ENCODE peak calls at places on chromosomes 2 and 18, in ten cellular contexts. V is activated CD4-positive, alpha-beta T cell treated with anti-CD3 and anti-CD28 coated beads for 4 hours; P is cardiac septum; Q is ovary; B is GM03348; N is germinal center; T is GM20000; E is ureter; L is tibial artery; G is neural crest cell. C is an unnamed sample.

GRCh38 chr2:29000481-29000880 is 19.4 kb downstream of the TOGARAM2 start:
- DNase-seq in V (no peak), P (peak; percentile 85), Q (no peak), B (no peak), N (peak; percentile 81), T (peak; percentile 79), E (no peak), L (peak; percentile 71), G (no peak), C (peak; percentile 69)

GRCh38 chr2:40448476-40449079 is 3.3 kb downstream of the SLC8A1 start:
- DNase-seq in V (no peak), P (no peak), Q (no peak), B (peak; percentile 18), N (peak; percentile 16), T (peak; percentile 26), E (no peak), L (no peak), G (no peak), C (peak; percentile 76)

GRCh38 chr2:10610213-10610892 is 79.4 kb downstream of the NOL10 start:
- DNase-seq in V (no peak), P (no peak), Q (no peak), B (no peak), N (no peak), T (no peak), E (no peak), L (no peak), G (no peak), C (no peak)

GRCh38 chr18:57210101-57210661 is 63.3 kb downstream of the BOD1L2 start:
- DNase-seq in V (no peak), P (no peak), Q (no peak), B (peak; percentile 87), N (no peak), T (no peak), E (peak; percentile 66), L (peak; percentile 49), G (peak; percentile 6), C (no peak)

GRCh38 chr2:238431431-238431830 is 4.7 kb downstream of the ASB1 start:
- DNase-seq in V (no peak), P (no peak), Q (no peak), B (no peak), N (no peak), T (no peak), E (no peak), L (no peak), G (no peak), C (no peak)

GRCh38 chr2:102159295-102159694 is 16.7 kb downstream of the IL1R1 start:
- DNase-seq in V (no peak), P (no peak), Q (no peak), B (no peak), N (no peak), T (no peak), E (no peak), L (no peak), G (no peak), C (no peak)

GRCh38 chr2:152558174-152559091 is 158.8 kb downstream of the PRPF40A start:
- DNase-seq in V (no peak), P (no peak), Q (no peak), B (peak; percentile 81), N (peak; percentile 7), T (no peak), E (no peak), L (no peak), G (no peak), C (no peak)

GRCh38 chr18:62085766-62086165 is 101.1 kb downstream of the PIGN start:
- DNase-seq in V (no peak), P (no peak), Q (no peak), B (no peak), N (no peak), T (no peak), E (no peak), L (no peak), G (no peak), C (no peak)

GRCh38 chr2:231452799-231453508 is 11.3 kb downstream of the NCL start:
- DNase-seq in V (no peak), P (no peak), Q (no peak), B (no peak), N (no peak), T (no peak), E (no peak), L (no peak), G (no peak), C (peak; percentile 72)

GRCh38 chr2:200479617-200480292 is 30.1 kb downstream of the KCTD18 start:
- DNase-seq in V (no peak), P (no peak), Q (no peak), B (peak; percentile 60), N (no peak), T (no peak), E (no peak), L (no peak), G (no peak), C (no peak)

GRCh38 chr2:69725706-69726360 is 16.1 kb upstream of the ANXA4 start:
- DNase-seq in V (no peak), P (no peak), Q (no peak), B (no peak), N (no peak), T (no peak), E (no peak), L (no peak), G (no peak), C (no peak)

GRCh38 chr2:117745537-117745936 is 69.0 kb upstream of the DDX18 start:
- DNase-seq in V (no peak), P (no peak), Q (no peak), B (no peak), N (no peak), T (no peak), E (no peak), L (no peak), G (no peak), C (no peak)